ENCODE peak calls at places on chromosomes 3 and 15, in eight cellular contexts. One of them, this sample, is unnamed.

GRCh38 chr3:180523040-180523439 is 78.9 kb upstream of the TTC14 start:
- DNase-seq in GM20000: no peak
- DNase-seq in kidney epithelial cell: no peak
- DNase-seq in left ventricle myocardium inferior: no peak
- DNase-seq in heart left ventricle: no peak
- DNase-seq in Calu3: no peak
- DNase-seq in MCF 10A: no peak
- DNase-seq in GM13977: no peak
- DNase-seq in this sample: no peak

GRCh38 chr15:26667222-26667988 is 105.5 kb downstream of the GABRB3 start:
- DNase-seq in GM20000: no peak
- DNase-seq in kidney epithelial cell: no peak
- DNase-seq in left ventricle myocardium inferior: peak; percentile 42
- DNase-seq in heart left ventricle: no peak
- DNase-seq in Calu3: no peak
- DNase-seq in MCF 10A: no peak
- DNase-seq in GM13977: no peak
- DNase-seq in this sample: no peak

GRCh38 chr3:127997961-127998360 is 54.3 kb upstream of the SEC61A1 start:
- DNase-seq in GM20000: no peak
- DNase-seq in kidney epithelial cell: no peak
- DNase-seq in left ventricle myocardium inferior: no peak
- DNase-seq in heart left ventricle: no peak
- DNase-seq in Calu3: no peak
- DNase-seq in MCF 10A: no peak
- DNase-seq in GM13977: no peak
- DNase-seq in this sample: no peak

GRCh38 chr3:113238503-113238902 is 27.1 kb downstream of the BOC start:
- DNase-seq in GM20000: no peak
- DNase-seq in kidney epithelial cell: no peak
- DNase-seq in left ventricle myocardium inferior: no peak
- DNase-seq in heart left ventricle: no peak
- DNase-seq in Calu3: no peak
- DNase-seq in MCF 10A: no peak
- DNase-seq in GM13977: no peak
- DNase-seq in this sample: no peak

GRCh38 chr15:65939901-65940617 is 70.8 kb downstream of the RAB11A start:
- DNase-seq in GM20000: no peak
- DNase-seq in kidney epithelial cell: peak; percentile 86
- DNase-seq in left ventricle myocardium inferior: peak; percentile 33
- DNase-seq in heart left ventricle: peak; percentile 41
- DNase-seq in Calu3: peak; percentile 89
- DNase-seq in MCF 10A: peak; percentile 76
- DNase-seq in GM13977: no peak
- DNase-seq in this sample: no peak

GRCh38 chr3:42472555-42472954 is 29.9 kb upstream of the VIPR1 start:
- DNase-seq in GM20000: no peak
- DNase-seq in kidney epithelial cell: no peak
- DNase-seq in left ventricle myocardium inferior: no peak
- DNase-seq in heart left ventricle: no peak
- DNase-seq in Calu3: no peak
- DNase-seq in MCF 10A: no peak
- DNase-seq in GM13977: no peak
- DNase-seq in this sample: no peak

GRCh38 chr15:63623231-63623969 is 26.2 kb downstream of the FBXL22 start:
- DNase-seq in GM20000: no peak
- DNase-seq in kidney epithelial cell: no peak
- DNase-seq in left ventricle myocardium inferior: no peak
- DNase-seq in heart left ventricle: no peak
- DNase-seq in Calu3: no peak
- DNase-seq in MCF 10A: no peak
- DNase-seq in GM13977: no peak
- DNase-seq in this sample: no peak

GRCh38 chr15:77634266-77634962 is 1.7 kb upstream of the LINGO1 start:
- DNase-seq in GM20000: peak; percentile 86
- DNase-seq in kidney epithelial cell: peak; percentile 19
- DNase-seq in left ventricle myocardium inferior: peak; percentile 45
- DNase-seq in heart left ventricle: peak; percentile 47
- DNase-seq in Calu3: peak; percentile 87
- DNase-seq in MCF 10A: peak; percentile 68
- DNase-seq in GM13977: peak; percentile 86
- DNase-seq in this sample: peak; percentile 77

GRCh38 chr3:186940965-186941364 is 10.6 kb downstream of the ST6GAL1 start:
- DNase-seq in GM20000: no peak
- DNase-seq in kidney epithelial cell: no peak
- DNase-seq in left ventricle myocardium inferior: peak; percentile 58
- DNase-seq in heart left ventricle: peak; percentile 76
- DNase-seq in Calu3: no peak
- DNase-seq in MCF 10A: no peak
- DNase-seq in GM13977: no peak
- DNase-seq in this sample: no peak

GRCh38 chr3:186937017-186937875 is 6.9 kb downstream of the ST6GAL1 start:
- DNase-seq in GM20000: no peak
- DNase-seq in kidney epithelial cell: no peak
- DNase-seq in left ventricle myocardium inferior: no peak
- DNase-seq in heart left ventricle: no peak
- DNase-seq in Calu3: no peak
- DNase-seq in MCF 10A: no peak
- DNase-seq in GM13977: no peak
- DNase-seq in this sample: no peak

GRCh38 chr3:186938716-186939115 is 8.4 kb downstream of the ST6GAL1 start:
- DNase-seq in GM20000: no peak
- DNase-seq in kidney epithelial cell: no peak
- DNase-seq in left ventricle myocardium inferior: peak; percentile 51
- DNase-seq in heart left ventricle: peak; percentile 72
- DNase-seq in Calu3: no peak
- DNase-seq in MCF 10A: no peak
- DNase-seq in GM13977: no peak
- DNase-seq in this sample: no peak

GRCh38 chr3:186942168-186942567 is 11.8 kb downstream of the ST6GAL1 start:
- DNase-seq in GM20000: no peak
- DNase-seq in kidney epithelial cell: no peak
- DNase-seq in left ventricle myocardium inferior: no peak
- DNase-seq in heart left ventricle: no peak
- DNase-seq in Calu3: no peak
- DNase-seq in MCF 10A: no peak
- DNase-seq in GM13977: no peak
- DNase-seq in this sample: no peak

DNA sequence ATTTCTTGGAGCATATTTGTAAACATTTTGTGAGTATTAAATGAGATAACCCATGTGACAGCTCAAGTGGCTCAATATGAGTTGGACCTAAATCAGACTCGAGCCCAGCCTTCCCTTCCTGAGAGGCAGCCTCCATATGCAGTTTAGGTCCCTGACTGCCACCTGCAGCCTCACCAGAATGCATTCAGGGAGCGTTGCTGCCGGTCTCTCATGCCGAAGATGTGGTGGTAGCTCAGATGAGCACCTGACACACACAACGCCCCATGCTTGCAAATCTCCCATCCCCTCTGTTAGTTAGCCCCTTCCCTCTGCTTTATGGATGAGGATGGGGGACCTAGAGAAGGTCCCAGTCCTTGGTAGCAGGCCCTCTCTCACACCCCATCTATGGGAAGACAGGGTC is 9.2 kb downstream of the ST6GAL1 start:
- DNase-seq in GM20000: no peak
- DNase-seq in kidney epithelial cell: no peak
- DNase-seq in left ventricle myocardium inferior: no peak
- DNase-seq in heart left ventricle: no peak
- DNase-seq in Calu3: no peak
- DNase-seq in MCF 10A: no peak
- DNase-seq in GM13977: no peak
- DNase-seq in this sample: no peak
- TF ChIP-seq CTCF in GM20000: no peak
- TF ChIP-seq CTCF in kidney epithelial cell: no peak
- TF ChIP-seq CTCF in left ventricle myocardium inferior: no peak
- TF ChIP-seq CTCF in heart left ventricle: no peak
- TF ChIP-seq CTCF in Calu3: no peak
- TF ChIP-seq CTCF in MCF 10A: no peak
- TF ChIP-seq CTCF in GM13977: no peak
- TF ChIP-seq CTCF in this sample: no peak

GRCh38 chr3:129046732-129047552 is 13.6 kb upstream of the GP9 start:
- DNase-seq in GM20000: no peak
- DNase-seq in kidney epithelial cell: no peak
- DNase-seq in left ventricle myocardium inferior: peak; percentile 13
- DNase-seq in heart left ventricle: no peak
- DNase-seq in Calu3: no peak
- DNase-seq in MCF 10A: no peak
- DNase-seq in GM13977: no peak
- DNase-seq in this sample: no peak

GRCh38 chr3:129045675-129046036 is 14.9 kb upstream of the GP9 start:
- DNase-seq in GM20000: no peak
- DNase-seq in kidney epithelial cell: no peak
- DNase-seq in left ventricle myocardium inferior: peak; percentile 42
- DNase-seq in heart left ventricle: no peak
- DNase-seq in Calu3: no peak
- DNase-seq in MCF 10A: no peak
- DNase-seq in GM13977: no peak
- DNase-seq in this sample: no peak

GRCh38 chr3:129050556-129051295 is 9.9 kb upstream of the GP9 start:
- DNase-seq in GM20000: no peak
- DNase-seq in kidney epithelial cell: no peak
- DNase-seq in left ventricle myocardium inferior: no peak
- DNase-seq in heart left ventricle: no peak
- DNase-seq in Calu3: no peak
- DNase-seq in MCF 10A: no peak
- DNase-seq in GM13977: no peak
- DNase-seq in this sample: no peak

GRCh38 chr3:129047553-129047839 is 13.1 kb upstream of the GP9 start:
- DNase-seq in GM20000: no peak
- DNase-seq in kidney epithelial cell: no peak
- DNase-seq in left ventricle myocardium inferior: peak; percentile 9
- DNase-seq in heart left ventricle: no peak
- DNase-seq in Calu3: no peak
- DNase-seq in MCF 10A: no peak
- DNase-seq in GM13977: no peak
- DNase-seq in this sample: no peak

DNA sequence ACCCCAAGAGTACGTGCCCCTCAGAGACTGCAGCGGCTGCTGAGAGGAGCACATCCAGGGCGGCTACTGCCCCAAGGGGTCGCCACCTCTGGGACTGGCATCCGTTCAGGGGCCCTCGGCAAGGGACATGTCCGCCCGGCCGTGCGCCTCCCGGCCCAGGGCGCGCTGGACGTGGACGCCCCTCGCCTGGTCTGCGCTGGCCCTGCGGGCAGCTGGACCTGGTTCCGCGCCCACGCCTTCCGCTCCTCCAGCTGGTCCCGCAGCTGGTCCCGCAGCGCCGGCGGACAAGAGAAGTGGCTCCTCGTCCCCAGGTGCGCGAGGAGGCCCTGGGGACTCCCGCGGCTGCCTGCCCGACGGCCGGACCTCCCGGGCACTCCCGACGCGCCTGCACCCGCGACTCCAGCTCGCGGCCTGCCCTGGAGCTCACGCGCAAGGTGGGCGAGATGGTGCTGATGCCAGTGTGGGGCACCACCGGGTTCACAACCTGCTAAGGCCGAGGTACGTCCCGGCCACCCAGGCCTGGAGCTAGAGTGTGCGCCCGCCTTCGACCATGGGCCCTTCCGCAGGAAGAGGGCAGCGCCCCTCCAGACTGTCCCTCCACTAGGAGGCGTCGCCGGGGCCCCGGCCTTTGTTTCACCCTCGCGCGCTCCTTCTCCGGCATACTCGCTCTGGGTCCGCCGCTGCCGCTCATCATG is 14.4 kb upstream of the GP9 start:
- DNase-seq in GM20000: no peak
- DNase-seq in kidney epithelial cell: no peak
- DNase-seq in left ventricle myocardium inferior: peak; percentile 15
- DNase-seq in heart left ventricle: no peak
- DNase-seq in Calu3: no peak
- DNase-seq in MCF 10A: no peak
- DNase-seq in GM13977: no peak
- DNase-seq in this sample: no peak
- TF ChIP-seq CTCF in GM20000: no peak
- TF ChIP-seq CTCF in kidney epithelial cell: no peak
- TF ChIP-seq CTCF in left ventricle myocardium inferior: no peak
- TF ChIP-seq CTCF in heart left ventricle: no peak
- TF ChIP-seq CTCF in Calu3: no peak
- TF ChIP-seq CTCF in MCF 10A: no peak
- TF ChIP-seq CTCF in GM13977: no peak
- TF ChIP-seq CTCF in this sample: no peak

DNA sequence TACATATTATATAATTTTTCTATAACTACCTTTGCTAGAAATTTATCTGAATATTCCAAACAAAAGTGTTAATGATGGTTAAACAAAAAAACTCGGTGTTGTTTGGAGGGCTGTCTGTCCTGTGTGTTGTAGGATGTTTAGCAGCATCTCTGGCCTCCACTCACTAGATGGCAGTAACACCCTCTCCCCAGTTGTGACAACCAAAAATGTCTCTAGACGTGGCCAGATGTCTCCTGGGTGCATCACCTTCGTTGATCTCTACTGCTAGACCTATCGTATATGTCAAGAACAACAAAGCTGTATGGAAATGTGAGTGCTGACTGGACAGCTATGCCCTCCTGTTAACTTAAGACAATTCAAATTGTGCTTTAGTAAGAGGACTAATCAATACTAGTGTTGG is 14.1 kb downstream of the ANKRD34C start:
- DNase-seq in GM20000: no peak
- DNase-seq in kidney epithelial cell: no peak
- DNase-seq in left ventricle myocardium inferior: no peak
- DNase-seq in heart left ventricle: no peak
- DNase-seq in Calu3: no peak
- DNase-seq in MCF 10A: no peak
- DNase-seq in GM13977: no peak
- DNase-seq in this sample: no peak
- TF ChIP-seq CTCF in GM20000: peak; percentile 8
- TF ChIP-seq CTCF in kidney epithelial cell: no peak
- TF ChIP-seq CTCF in left ventricle myocardium inferior: no peak
- TF ChIP-seq CTCF in heart left ventricle: no peak
- TF ChIP-seq CTCF in Calu3: no peak
- TF ChIP-seq CTCF in MCF 10A: no peak
- TF ChIP-seq CTCF in GM13977: peak; percentile 43
- TF ChIP-seq CTCF in this sample: no peak

GRCh38 chr3:140219923-140220452 is 285.0 kb downstream of the CLSTN2 start:
- DNase-seq in GM20000: peak; percentile 22
- DNase-seq in kidney epithelial cell: no peak
- DNase-seq in left ventricle myocardium inferior: no peak
- DNase-seq in heart left ventricle: no peak
- DNase-seq in Calu3: no peak
- DNase-seq in MCF 10A: no peak
- DNase-seq in GM13977: peak; percentile 23
- DNase-seq in this sample: no peak

GRCh38 chr3:140219161-140219745 is 284.3 kb downstream of the CLSTN2 start:
- DNase-seq in GM20000: no peak
- DNase-seq in kidney epithelial cell: peak; percentile 70
- DNase-seq in left ventricle myocardium inferior: no peak
- DNase-seq in heart left ventricle: no peak
- DNase-seq in Calu3: no peak
- DNase-seq in MCF 10A: no peak
- DNase-seq in GM13977: no peak
- DNase-seq in this sample: no peak

DNA sequence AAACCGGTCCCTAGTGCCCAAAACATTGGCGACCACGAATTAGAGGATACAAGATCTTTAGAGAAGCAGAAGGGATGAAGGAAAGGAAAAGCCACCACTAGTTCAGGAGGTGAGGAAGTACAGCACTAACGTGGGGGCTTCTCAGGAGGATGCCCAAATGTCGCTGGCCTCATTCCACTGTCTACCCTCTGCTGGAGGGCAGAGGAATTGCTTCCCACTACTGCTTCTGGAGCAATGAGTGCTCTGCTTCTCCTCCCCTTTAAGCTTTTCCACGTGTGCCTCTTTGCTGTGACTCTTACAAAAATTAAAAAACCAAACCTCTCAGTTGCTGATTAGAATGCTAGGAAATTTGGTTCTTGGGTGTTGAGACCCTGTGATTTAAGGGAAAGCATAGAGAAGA is 281.3 kb downstream of the CLSTN2 start:
- DNase-seq in GM20000: peak; percentile 25
- DNase-seq in kidney epithelial cell: no peak
- DNase-seq in left ventricle myocardium inferior: no peak
- DNase-seq in heart left ventricle: no peak
- DNase-seq in Calu3: peak; percentile 13
- DNase-seq in MCF 10A: peak; percentile 27
- DNase-seq in GM13977: peak; percentile 43
- DNase-seq in this sample: peak; percentile 31
- TF ChIP-seq CTCF in GM20000: peak; percentile 10
- TF ChIP-seq CTCF in kidney epithelial cell: peak; percentile 9
- TF ChIP-seq CTCF in left ventricle myocardium inferior: peak; percentile 64
- TF ChIP-seq CTCF in heart left ventricle: peak; percentile 41
- TF ChIP-seq CTCF in Calu3: peak; percentile 74
- TF ChIP-seq CTCF in MCF 10A: peak; percentile 24
- TF ChIP-seq CTCF in GM13977: peak; percentile 45
- TF ChIP-seq CTCF in this sample: peak; percentile 35